ENCODE peak calls at places on chromosomes 16 and 17, in seven cellular contexts. One of them, this sample, is unnamed. For H3K4me1, the result is how much of the 10 kb centered on the place peaks cover.

GRCh38 chr17:50883850-50884291 is 17.7 kb upstream of the TOB1 start:
- DNase-seq in body of pancreas: peak
- DNase-seq in stomach: peak
- DNase-seq in esophagus squamous epithelium: no peak
- DNase-seq in right lobe of liver: no peak
- DNase-seq in sigmoid colon: no peak
- DNase-seq in IMR-90: no peak
- DNase-seq in this sample: peak

GRCh38 chr16:31354394-31355291 is at the start of gene ITGAX:
- DNase-seq in body of pancreas: peak
- DNase-seq in stomach: peak
- DNase-seq in sigmoid colon: no peak
- DNase-seq in IMR-90: peak
- DNase-seq in esophagus squamous epithelium: no peak
- DNase-seq in right lobe of liver: peak
- DNase-seq in this sample: peak

GRCh38 chr17:20035501-20035900 is 26.3 kb downstream of the SPECC1 start:
- DNase-seq in stomach: no peak
- DNase-seq in esophagus squamous epithelium: no peak
- DNase-seq in right lobe of liver: no peak
- DNase-seq in IMR-90: no peak
- DNase-seq in sigmoid colon: no peak
- DNase-seq in body of pancreas: no peak
- DNase-seq in this sample: no peak

GRCh38 chr17:50127661-50128361 is 2.1 kb downstream of the SAMD14 start:
- DNase-seq in body of pancreas: no peak
- DNase-seq in sigmoid colon: no peak
- DNase-seq in IMR-90: peak
- DNase-seq in right lobe of liver: no peak
- DNase-seq in esophagus squamous epithelium: no peak
- DNase-seq in stomach: no peak
- DNase-seq in this sample: no peak

GRCh38 chr17:68196394-68197090 is 51.3 kb upstream of the AMZ2 start:
- DNase-seq in right lobe of liver: no peak
- DNase-seq in sigmoid colon: no peak
- DNase-seq in body of pancreas: no peak
- DNase-seq in stomach: no peak
- DNase-seq in esophagus squamous epithelium: no peak
- DNase-seq in IMR-90: no peak
- DNase-seq in this sample: no peak

GRCh38 chr16:31135535-31136286 is at the start of gene PRSS8:
- DNase-seq in esophagus squamous epithelium: no peak
- DNase-seq in body of pancreas: peak
- DNase-seq in sigmoid colon: no peak
- DNase-seq in stomach: peak
- DNase-seq in right lobe of liver: peak
- DNase-seq in IMR-90: no peak
- DNase-seq in this sample: peak

GRCh38 chr16:77898671-77899211 is 110.4 kb downstream of the VAT1L start:
- DNase-seq in esophagus squamous epithelium: no peak
- DNase-seq in body of pancreas: no peak
- DNase-seq in stomach: no peak
- DNase-seq in sigmoid colon: no peak
- DNase-seq in right lobe of liver: no peak
- DNase-seq in IMR-90: peak
- DNase-seq in this sample: no peak

GRCh38 chr16:50742521-50743150 is 750 bp downstream of the CYLD start:
- DNase-seq in stomach: no peak
- DNase-seq in sigmoid colon: no peak
- DNase-seq in esophagus squamous epithelium: no peak
- DNase-seq in IMR-90: peak
- DNase-seq in body of pancreas: peak
- DNase-seq in right lobe of liver: no peak
- DNase-seq in this sample: peak

GRCh38 chr16:20918486-20919239 is 18.1 kb downstream of the LYRM1 start:
- DNase-seq in esophagus squamous epithelium: no peak
- DNase-seq in right lobe of liver: peak
- DNase-seq in body of pancreas: peak
- DNase-seq in IMR-90: peak
- DNase-seq in sigmoid colon: peak
- DNase-seq in stomach: no peak
- DNase-seq in this sample: no peak

DNA sequence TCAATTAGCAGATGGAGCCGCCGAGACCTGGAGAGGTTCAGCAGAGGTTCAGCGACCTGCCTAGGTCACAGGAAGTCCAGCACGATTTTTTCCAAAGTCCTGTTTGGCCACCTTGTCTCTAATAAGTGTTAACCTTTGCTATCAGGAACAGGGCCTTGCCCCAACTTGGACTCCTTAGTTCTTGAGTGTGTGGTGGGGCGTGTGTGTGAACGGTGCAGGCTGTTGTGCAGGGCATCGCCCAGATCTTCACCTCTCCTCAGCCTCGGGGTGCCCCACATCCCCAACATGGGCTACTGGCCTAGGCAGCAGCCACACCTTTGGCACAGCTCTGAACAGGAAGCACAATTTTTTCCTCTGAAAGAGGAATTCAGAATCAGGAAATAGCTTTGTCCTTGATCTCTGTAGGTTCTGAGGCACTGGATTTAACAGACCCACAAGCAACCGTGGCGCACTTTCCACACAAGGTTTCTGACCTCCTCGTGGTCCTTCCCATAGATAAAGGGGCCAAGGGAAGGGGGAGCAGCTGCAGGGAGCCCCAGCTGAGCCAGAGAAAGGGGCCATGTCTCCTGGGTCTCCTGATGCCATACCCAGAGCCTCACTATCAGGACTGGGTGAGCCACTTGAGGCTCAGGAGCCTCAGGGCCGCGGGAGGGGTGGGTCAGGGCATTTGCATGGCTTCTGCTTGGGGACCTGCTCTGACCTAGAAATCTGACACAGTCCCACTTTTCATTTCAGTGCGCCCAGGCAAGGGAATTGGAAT is 10.4 kb downstream of the MPRIP start:
- DNase-seq in right lobe of liver: no peak
- DNase-seq in sigmoid colon: peak
- DNase-seq in esophagus squamous epithelium: no peak
- DNase-seq in stomach: peak
- DNase-seq in IMR-90: no peak
- DNase-seq in body of pancreas: no peak
- DNase-seq in this sample: no peak
- H3K4me1 ChIP-seq in right lobe of liver: under half
- H3K4me1 ChIP-seq in sigmoid colon: half or more
- H3K4me1 ChIP-seq in esophagus squamous epithelium: half or more
- H3K4me1 ChIP-seq in stomach: half or more
- H3K4me1 ChIP-seq in IMR-90: under half
- H3K4me1 ChIP-seq in body of pancreas: half or more
- H3K4me1 ChIP-seq in this sample: half or more

GRCh38 chr16:68473358-68474064 is 25.2 kb upstream of the SMPD3 start:
- DNase-seq in right lobe of liver: peak
- DNase-seq in stomach: no peak
- DNase-seq in body of pancreas: no peak
- DNase-seq in sigmoid colon: no peak
- DNase-seq in IMR-90: no peak
- DNase-seq in esophagus squamous epithelium: no peak
- DNase-seq in this sample: no peak

GRCh38 chr16:68469728-68470460 is 21.6 kb upstream of the SMPD3 start:
- DNase-seq in IMR-90: no peak
- DNase-seq in right lobe of liver: peak
- DNase-seq in esophagus squamous epithelium: no peak
- DNase-seq in sigmoid colon: no peak
- DNase-seq in stomach: no peak
- DNase-seq in body of pancreas: no peak
- DNase-seq in this sample: no peak

GRCh38 chr16:68472581-68472980 is 24.3 kb upstream of the SMPD3 start:
- DNase-seq in right lobe of liver: no peak
- DNase-seq in sigmoid colon: no peak
- DNase-seq in IMR-90: no peak
- DNase-seq in esophagus squamous epithelium: no peak
- DNase-seq in body of pancreas: no peak
- DNase-seq in stomach: no peak
- DNase-seq in this sample: no peak

GRCh38 chr16:68468849-68469248 is 20.5 kb upstream of the SMPD3 start:
- DNase-seq in IMR-90: no peak
- DNase-seq in stomach: no peak
- DNase-seq in esophagus squamous epithelium: no peak
- DNase-seq in body of pancreas: no peak
- DNase-seq in sigmoid colon: no peak
- DNase-seq in right lobe of liver: no peak
- DNase-seq in this sample: no peak

GRCh38 chr16:68470461-68471150 is 22.3 kb upstream of the SMPD3 start:
- DNase-seq in stomach: no peak
- DNase-seq in sigmoid colon: no peak
- DNase-seq in IMR-90: no peak
- DNase-seq in right lobe of liver: peak
- DNase-seq in body of pancreas: no peak
- DNase-seq in esophagus squamous epithelium: no peak
- DNase-seq in this sample: peak
- TF ChIP-seq POLR2A in stomach: no peak
- TF ChIP-seq POLR2A in sigmoid colon: no peak
- TF ChIP-seq POLR2A in IMR-90: no peak
- TF ChIP-seq POLR2A in right lobe of liver: no peak
- TF ChIP-seq POLR2A in body of pancreas: no peak
- TF ChIP-seq POLR2A in esophagus squamous epithelium: no peak
- TF ChIP-seq POLR2A in this sample: no peak

GRCh38 chr16:48382131-48382530 is 3.1 kb downstream of the SIAH1 start:
- DNase-seq in right lobe of liver: no peak
- DNase-seq in IMR-90: no peak
- DNase-seq in sigmoid colon: no peak
- DNase-seq in esophagus squamous epithelium: no peak
- DNase-seq in body of pancreas: no peak
- DNase-seq in stomach: no peak
- DNase-seq in this sample: no peak

GRCh38 chr16:48383204-48383876 is 1.9 kb downstream of the SIAH1 start:
- DNase-seq in stomach: no peak
- DNase-seq in right lobe of liver: no peak
- DNase-seq in IMR-90: peak
- DNase-seq in sigmoid colon: no peak
- DNase-seq in body of pancreas: no peak
- DNase-seq in esophagus squamous epithelium: no peak
- DNase-seq in this sample: no peak

GRCh38 chr16:48378276-48378675 is 6.9 kb downstream of the SIAH1 start:
- DNase-seq in body of pancreas: no peak
- DNase-seq in stomach: no peak
- DNase-seq in right lobe of liver: no peak
- DNase-seq in sigmoid colon: no peak
- DNase-seq in IMR-90: no peak
- DNase-seq in esophagus squamous epithelium: no peak
- DNase-seq in this sample: no peak

GRCh38 chr16:48381201-48381600 is 4.0 kb downstream of the SIAH1 start:
- DNase-seq in esophagus squamous epithelium: no peak
- DNase-seq in sigmoid colon: no peak
- DNase-seq in stomach: no peak
- DNase-seq in IMR-90: peak
- DNase-seq in right lobe of liver: no peak
- DNase-seq in body of pancreas: no peak
- DNase-seq in this sample: no peak

GRCh38 chr16:48378836-48379235 is 6.4 kb downstream of the SIAH1 start:
- DNase-seq in sigmoid colon: no peak
- DNase-seq in IMR-90: no peak
- DNase-seq in stomach: no peak
- DNase-seq in esophagus squamous epithelium: no peak
- DNase-seq in body of pancreas: no peak
- DNase-seq in right lobe of liver: no peak
- DNase-seq in this sample: no peak
- H3K4me1 ChIP-seq in sigmoid colon: half or more
- H3K4me1 ChIP-seq in IMR-90: under half
- H3K4me1 ChIP-seq in stomach: half or more
- H3K4me1 ChIP-seq in esophagus squamous epithelium: half or more
- H3K4me1 ChIP-seq in body of pancreas: half or more
- H3K4me1 ChIP-seq in right lobe of liver: half or more
- H3K4me1 ChIP-seq in this sample: under half

GRCh38 chr17:54900457-54901229 is at the start of gene TOM1L1:
- DNase-seq in sigmoid colon: peak
- DNase-seq in IMR-90: peak
- DNase-seq in stomach: peak
- DNase-seq in right lobe of liver: peak
- DNase-seq in body of pancreas: peak
- DNase-seq in esophagus squamous epithelium: no peak
- DNase-seq in this sample: peak
- TF ChIP-seq POLR2A in sigmoid colon: no peak
- TF ChIP-seq POLR2A in IMR-90: no peak
- TF ChIP-seq POLR2A in stomach: no peak
- TF ChIP-seq POLR2A in right lobe of liver: peak
- TF ChIP-seq POLR2A in body of pancreas: peak
- TF ChIP-seq POLR2A in esophagus squamous epithelium: no peak
- TF ChIP-seq POLR2A in this sample: peak

This sample was measured in transverse colon.